ENCODE peak calls at places on chromosome 13, in six cellular contexts. O is CD8-positive, alpha-beta T cell; R is A549; N is Calu3; K is activated CD4-positive, alpha-beta T cell treated with anti-CD3 and anti-CD28 coated beads, Interleukin-2, amount 10 ng/mL, durations not matched to agents 7 days and 5 days; T is PC-3. P is an unnamed sample.

GRCh38 chr13:111051656-111052232 is 63.4 kb upstream of the ARHGEF7 start:
- DNase-seq in O (no peak), R (no peak), T (no peak), K (no peak), N (no peak), P (no peak)

GRCh38 chr13:36074659-36075058 is 56.5 kb downstream of the DCLK1 start:
- DNase-seq in T (no peak), R (no peak), K (no peak), N (no peak), O (no peak), P (no peak)

GRCh38 chr13:79522583-79522982 is 41.6 kb downstream of the NDFIP2 start:
- DNase-seq in N (no peak), R (no peak), K (peak), T (peak), O (no peak), P (no peak)

GRCh38 chr13:28022848-28023518 is 34.5 kb upstream of the URAD start:
- DNase-seq in R (no peak), N (no peak), O (no peak), K (no peak), T (no peak), P (no peak)

GRCh38 chr13:64910061-64910460 is 2320.1 kb downstream of the PCDH9 start:
- DNase-seq in T (no peak), N (no peak), K (no peak), O (no peak), R (no peak), P (no peak)

GRCh38 chr13:41767801-41768200 is 193.1 kb downstream of the VWA8 start:
- DNase-seq in K (no peak), N (peak), T (peak), O (no peak), R (no peak), P (no peak)

GRCh38 chr13:112330479-112331407 is 45.4 kb upstream of the SPACA7 start:
- DNase-seq in O (no peak), T (no peak), R (no peak), K (no peak), N (no peak), P (no peak)

GRCh38 chr13:26590379-26590778 is 32.9 kb downstream of the WASF3 start:
- DNase-seq in T (no peak), K (no peak), O (no peak), R (no peak), N (no peak), P (no peak)

P was measured in activated B cell treated with CpG ODN at 0.5 μM for 24 hours.